ENCODE peak calls at places on chromosomes 4 and X, in six cellular contexts. F is cardiac muscle cell, M is tibial nerve, V is fibroblast of mammary gland, D is cardiac fibroblast, W is SK-N-SH. P is an unnamed sample.

GRCh38 chr4:159105063-159105414 is 2.2 kb downstream of the RAPGEF2 start:
- DNase-seq in F (no peak), M (no peak), V (peak), D (peak), W (no peak), P (peak)

GRCh38 chr4:87032884-87033533 is 98.2 kb downstream of the AFF1 start:
- DNase-seq in F (peak), M (no peak), V (peak), D (peak), W (no peak), P (peak)

GRCh38 chr4:183038436-183038835 is 60.6 kb upstream of the WWC2 start:
- DNase-seq in F (no peak), M (no peak), V (no peak), D (no peak), W (no peak), P (no peak)

GRCh38 chr4:137420901-137421384 is 111.4 kb downstream of the PCDH18 start:
- DNase-seq in F (no peak), M (no peak), V (no peak), D (no peak), W (no peak), P (no peak)

GRCh38 chr4:113945906-113946305 is 33.5 kb downstream of the ARSJ start:
- DNase-seq in F (peak), M (no peak), V (peak), D (peak), W (no peak), P (peak)

GRCh38 chrX:17859609-17860178 is 1.4 kb downstream of the RAI2 start:
- DNase-seq in F (no peak), M (no peak), V (no peak), D (no peak), W (peak), P (peak)

GRCh38 chrX:44937606-44938005 is 64.6 kb downstream of the KDM6A start:
- DNase-seq in F (no peak), M (no peak), V (no peak), D (no peak), W (no peak), P (no peak)

GRCh38 chr4:1012031-1012739 is 759 bp downstream of the FGFRL1 start:
- DNase-seq in F (peak), M (no peak), V (no peak), D (no peak), W (peak), P (no peak)

GRCh38 chrX:70476934-70477733 is 32.5 kb downstream of the DLG3 start:
- DNase-seq in F (peak), M (peak), V (peak), D (peak), W (no peak), P (peak)

GRCh38 chr4:183029365-183029764 is 69.7 kb upstream of the WWC2 start:
- DNase-seq in F (no peak), M (no peak), V (no peak), D (no peak), W (no peak), P (no peak)

GRCh38 chr4:6241062-6241845 is 28.4 kb upstream of the WFS1 start:
- DNase-seq in F (no peak), M (no peak), V (no peak), D (no peak), W (no peak), P (no peak)

GRCh38 chr4:185894481-185894880 is 82.5 kb upstream of the SORBS2 start:
- DNase-seq in F (no peak), M (no peak), V (no peak), D (no peak), W (no peak), P (no peak)

GRCh38 chr4:45349859-45350258 is 623.5 kb upstream of the GNPDA2 start:
- DNase-seq in F (no peak), M (no peak), V (no peak), D (no peak), W (no peak), P (no peak)

GRCh38 chr4:54400802-54401201 is 171.7 kb downstream of the PDGFRA start:
- DNase-seq in F (peak), M (no peak), V (peak), D (peak), W (no peak), P (peak)

GRCh38 chrX:136086521-136086920 is 60.8 kb upstream of the FHL1 start:
- DNase-seq in F (peak), M (no peak), V (peak), D (peak), W (no peak), P (no peak)

GRCh38 chr4:177367336-177367735 is 57.7 kb downstream of the NEIL3 start:
- DNase-seq in F (peak), M (no peak), V (peak), D (peak), W (no peak), P (peak)
- TF ChIP-seq CTCF in F (peak), M (no peak), V (peak), D (peak), W (no peak), P (peak)

GRCh38 chr4:3464911-3465697 is 2.0 kb downstream of the DOK7 start:
- DNase-seq in F (no peak), M (no peak), V (no peak), D (no peak), W (no peak), P (no peak)
- H3K4me3 ChIP-seq in F (no peak), M (no peak), V (no peak), D (no peak), W (no peak), P (no peak)

DNA sequence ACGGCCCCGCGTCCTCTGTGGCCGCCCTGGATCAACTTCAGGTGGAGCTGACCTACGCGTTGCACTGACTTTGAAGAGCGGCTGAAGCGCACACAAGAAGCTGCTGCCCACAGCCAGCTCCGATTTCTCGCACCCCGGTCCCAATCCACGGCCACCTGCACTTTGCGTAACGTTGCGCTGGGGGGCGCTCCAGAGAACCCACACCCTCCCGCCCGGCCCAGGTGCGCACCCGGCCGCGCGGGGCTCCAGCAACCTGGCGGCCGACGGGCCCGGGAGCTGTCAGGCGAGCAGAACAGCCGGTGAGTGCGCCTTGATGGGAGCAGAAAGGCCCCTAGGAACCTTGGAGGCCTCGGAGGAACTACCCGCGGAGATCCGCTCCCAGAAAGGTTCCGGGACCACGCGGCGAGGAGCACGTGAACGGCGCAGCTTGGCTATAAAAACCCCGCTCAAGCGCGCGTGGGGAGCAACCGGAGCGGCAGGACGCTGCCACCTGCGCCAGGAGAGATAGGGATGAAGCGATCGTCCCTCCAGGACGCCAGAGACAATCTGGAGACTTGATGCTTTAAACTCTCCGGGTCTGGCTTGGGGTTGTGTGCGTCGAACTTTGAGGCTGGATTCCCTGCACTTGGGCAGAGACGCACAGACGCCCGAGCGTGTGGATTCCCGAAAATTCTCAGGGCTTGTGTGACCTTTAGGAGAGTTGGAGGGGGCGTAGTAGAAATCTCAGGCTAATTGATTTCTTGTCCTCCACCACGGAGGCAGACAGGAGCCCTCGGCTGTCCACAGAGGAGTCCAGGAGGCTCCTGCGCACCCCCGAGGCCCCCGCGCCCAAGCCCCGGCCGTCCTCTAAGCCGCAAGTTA is 591 bp upstream of the NWD2 start:
- DNase-seq in F (peak), M (no peak), V (peak), D (peak), W (peak), P (no peak)
- TF ChIP-seq CTCF in F (no peak), M (no peak), V (no peak), D (no peak), W (no peak), P (no peak)

DNA sequence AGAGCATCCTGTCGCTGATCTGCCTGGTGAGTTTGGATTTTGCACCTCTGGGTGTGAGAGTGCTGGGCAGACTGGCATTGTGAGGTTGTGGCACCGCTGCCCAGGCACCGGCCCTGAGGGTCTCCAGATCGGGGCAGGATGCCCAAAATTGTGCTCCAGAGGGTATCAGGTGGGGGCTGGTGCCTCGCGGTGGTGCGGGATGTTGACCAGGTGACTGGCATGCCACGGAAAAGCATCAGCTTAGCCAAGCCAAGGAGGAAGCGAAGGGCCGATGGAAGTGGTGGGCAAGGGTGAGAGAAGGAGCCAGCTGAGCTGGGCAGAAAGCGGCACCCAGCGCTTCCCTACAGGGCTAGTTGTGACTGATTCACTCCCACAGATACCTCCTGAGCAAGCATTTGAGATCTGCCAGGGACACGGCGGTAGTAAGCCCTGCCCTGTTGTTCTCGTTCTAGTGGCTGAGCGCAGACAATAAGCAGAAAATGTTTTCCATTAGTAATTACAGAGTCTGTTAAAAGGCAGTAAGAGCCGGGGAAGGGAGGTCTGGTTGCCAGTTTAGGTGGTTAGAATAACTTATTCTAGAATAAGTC is 809 bp downstream of the ZFP92 start:
- DNase-seq in F (no peak), M (no peak), V (no peak), D (no peak), W (peak), P (no peak)
- H3K4me3 ChIP-seq in F (no peak), M (peak), V (peak), D (no peak), W (peak), P (no peak)

GRCh38 chr4:10619220-10619619 is 65.3 kb downstream of the CLNK start:
- DNase-seq in F (no peak), M (no peak), V (peak), D (peak), W (no peak), P (peak)
- TF ChIP-seq CTCF in F (no peak), M (no peak), V (no peak), D (no peak), W (no peak), P (no peak)

P was measured in fibroblast of the aortic adventitia.